ENCODE peak calls at places on chromosomes 11 and 22, in four cellular contexts. One of them, this sample, is unnamed.

GRCh38 chr11:127056338-127056971 is 55.9 kb upstream of the KIRREL3 start:
- DNase-seq in uterus: no peak
- DNase-seq in neural progenitor cell: no peak
- DNase-seq in IMR-90: no peak
- DNase-seq in this sample: peak; percentile 4

GRCh38 chr22:24836282-24836681 is 30.3 kb downstream of the SGSM1 start:
- DNase-seq in IMR-90: no peak
- DNase-seq in neural progenitor cell: no peak
- DNase-seq in uterus: no peak
- DNase-seq in this sample: no peak

GRCh38 chr11:8917157-8917820 is 6.3 kb downstream of the AKIP1 start:
- DNase-seq in IMR-90: peak; percentile 93
- DNase-seq in neural progenitor cell: peak; percentile 79
- DNase-seq in uterus: peak; percentile 34
- DNase-seq in this sample: peak; percentile 41

GRCh38 chr22:49151256-49152131 is 676.2 kb downstream of the BRD1 start:
- DNase-seq in uterus: no peak
- DNase-seq in neural progenitor cell: no peak
- DNase-seq in IMR-90: no peak
- DNase-seq in this sample: no peak

GRCh38 chr22:33909075-33909458 is 11.2 kb downstream of the LARGE1 start:
- DNase-seq in neural progenitor cell: no peak
- DNase-seq in IMR-90: peak; percentile 84
- DNase-seq in uterus: peak; percentile 48
- DNase-seq in this sample: no peak

GRCh38 chr11:60915250-60915914 is 1.4 kb downstream of the TMEM109 start:
- DNase-seq in uterus: no peak
- DNase-seq in neural progenitor cell: peak; percentile 94
- DNase-seq in IMR-90: peak; percentile 50
- DNase-seq in this sample: peak; percentile 78

GRCh38 chr11:36258730-36259360 is 30.4 kb downstream of the COMMD9 start:
- DNase-seq in neural progenitor cell: peak; percentile 84
- DNase-seq in uterus: peak; percentile 50
- DNase-seq in IMR-90: peak; percentile 77
- DNase-seq in this sample: peak; percentile 35

GRCh38 chr11:102007567-102008437 is 39.4 kb upstream of the CFAP300 start:
- DNase-seq in IMR-90: peak; percentile 66
- DNase-seq in uterus: no peak
- DNase-seq in neural progenitor cell: peak; percentile 53
- DNase-seq in this sample: peak; percentile 59

GRCh38 chr11:127493330-127493729 is 492.8 kb upstream of the KIRREL3 start:
- DNase-seq in IMR-90: peak; percentile 19
- DNase-seq in neural progenitor cell: peak; percentile 45
- DNase-seq in uterus: no peak
- DNase-seq in this sample: peak; percentile 4

GRCh38 chr22:26797910-26798309 is 140.5 kb downstream of the MIAT start:
- DNase-seq in uterus: no peak
- DNase-seq in IMR-90: no peak
- DNase-seq in neural progenitor cell: peak; percentile 36
- DNase-seq in this sample: no peak

GRCh38 chr11:2301631-2302272 is at the start of the genes C11orf21 and TSPAN32:
- DNase-seq in neural progenitor cell: no peak
- DNase-seq in IMR-90: peak; percentile 3
- DNase-seq in uterus: no peak
- DNase-seq in this sample: no peak

GRCh38 chr11:28243057-28243456 is 134.9 kb downstream of the METTL15 start:
- DNase-seq in uterus: no peak
- DNase-seq in IMR-90: no peak
- DNase-seq in neural progenitor cell: no peak
- DNase-seq in this sample: no peak

GRCh38 chr11:19781351-19781750 is 68.7 kb downstream of the NAV2 start:
- DNase-seq in IMR-90: no peak
- DNase-seq in neural progenitor cell: peak; percentile 55
- DNase-seq in uterus: no peak
- DNase-seq in this sample: no peak

GRCh38 chr11:133916790-133917440 is 39.9 kb downstream of the IGSF9B start:
- DNase-seq in uterus: no peak
- DNase-seq in IMR-90: no peak
- DNase-seq in neural progenitor cell: no peak
- DNase-seq in this sample: no peak
- H3K27ac ChIP-seq in uterus: no peak overlapping the region
- H3K27ac ChIP-seq in IMR-90: no peak overlapping the region
- H3K27ac ChIP-seq in neural progenitor cell: no peak overlapping the region
- H3K27ac ChIP-seq in this sample: no peak overlapping the region

DNA sequence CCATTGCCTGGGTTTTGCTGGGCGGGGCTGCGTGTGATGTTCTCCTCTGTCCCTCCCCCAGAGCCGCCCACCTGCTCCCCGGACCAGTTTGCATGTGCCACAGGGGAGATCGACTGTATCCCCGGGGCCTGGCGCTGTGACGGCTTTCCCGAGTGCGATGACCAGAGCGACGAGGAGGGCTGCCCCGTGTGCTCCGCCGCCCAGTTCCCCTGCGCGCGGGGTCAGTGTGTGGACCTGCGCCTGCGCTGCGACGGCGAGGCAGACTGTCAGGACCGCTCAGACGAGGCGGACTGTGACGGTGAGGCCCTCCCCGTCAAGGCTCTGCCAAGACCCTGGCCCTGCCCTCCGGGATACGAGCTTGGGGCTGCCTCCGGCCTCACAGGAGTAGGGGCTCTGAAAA is 27.0 kb upstream of the PPP6R3 start:
- DNase-seq in uterus: no peak
- DNase-seq in IMR-90: no peak
- DNase-seq in neural progenitor cell: no peak
- DNase-seq in this sample: no peak
- H3K36me3 ChIP-seq in uterus: no peaks in the 10 kb centered on the region
- H3K36me3 ChIP-seq in IMR-90: peaks cover 48% of the 10 kb centered on the region
- H3K36me3 ChIP-seq in neural progenitor cell: peaks cover 6% of the 10 kb centered on the region
- H3K36me3 ChIP-seq in this sample: peaks cover under 1% of the 10 kb centered on the region

DNA sequence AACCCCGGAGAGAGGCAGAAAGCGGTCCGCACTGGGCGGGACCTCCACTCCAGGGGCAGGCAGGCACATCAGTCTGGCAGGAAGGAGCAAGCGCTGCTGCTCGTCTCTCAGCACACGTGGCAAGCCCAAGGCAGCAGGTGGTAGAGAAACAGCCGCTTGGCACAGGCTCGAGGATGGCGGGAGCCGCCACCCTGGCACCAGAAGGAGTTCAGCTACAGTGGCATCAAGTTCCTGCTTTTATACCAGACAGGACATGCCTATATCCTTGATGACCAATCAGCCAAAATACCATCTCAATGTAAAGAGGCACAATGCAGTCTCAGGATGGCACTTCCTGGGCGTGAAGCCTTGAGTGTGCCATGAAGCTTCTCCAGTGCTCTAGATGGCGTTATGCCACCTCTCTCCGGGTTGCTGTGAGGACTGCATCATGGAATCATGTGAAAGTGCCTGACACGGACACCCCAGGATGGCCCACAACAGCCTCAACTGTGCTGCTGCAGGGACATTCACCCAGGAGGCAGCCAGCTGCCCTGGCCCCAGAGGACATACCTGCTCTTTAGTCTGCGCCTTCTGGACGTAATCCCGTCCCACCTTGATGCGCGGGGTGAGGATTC is 64.8 kb downstream of the APOL1 start:
- DNase-seq in IMR-90: no peak
- DNase-seq in neural progenitor cell: no peak
- DNase-seq in uterus: no peak
- DNase-seq in this sample: peak; percentile 46
- H3K27ac ChIP-seq in IMR-90: no peak overlapping the region
- H3K27ac ChIP-seq in neural progenitor cell: no peak overlapping the region
- H3K27ac ChIP-seq in uterus: peak overlapping the region; percentile 100
- H3K27ac ChIP-seq in this sample: peak overlapping the region; percentile 15

GRCh38 chr11:74863410-74863809 is 85.5 kb downstream of the XRRA1 start:
- DNase-seq in uterus: no peak
- DNase-seq in neural progenitor cell: no peak
- DNase-seq in IMR-90: no peak
- DNase-seq in this sample: no peak

GRCh38 chr11:74871037-74871436 is 77.9 kb downstream of the XRRA1 start:
- DNase-seq in IMR-90: no peak
- DNase-seq in neural progenitor cell: no peak
- DNase-seq in uterus: no peak
- DNase-seq in this sample: no peak

GRCh38 chr11:74860743-74861142 is 88.1 kb downstream of the XRRA1 start:
- DNase-seq in IMR-90: no peak
- DNase-seq in neural progenitor cell: no peak
- DNase-seq in uterus: no peak
- DNase-seq in this sample: no peak

GRCh38 chr11:74870485-74870884 is 78.4 kb downstream of the XRRA1 start:
- DNase-seq in uterus: no peak
- DNase-seq in neural progenitor cell: peak; percentile 56
- DNase-seq in IMR-90: peak; percentile 66
- DNase-seq in this sample: peak; percentile 57

DNA sequence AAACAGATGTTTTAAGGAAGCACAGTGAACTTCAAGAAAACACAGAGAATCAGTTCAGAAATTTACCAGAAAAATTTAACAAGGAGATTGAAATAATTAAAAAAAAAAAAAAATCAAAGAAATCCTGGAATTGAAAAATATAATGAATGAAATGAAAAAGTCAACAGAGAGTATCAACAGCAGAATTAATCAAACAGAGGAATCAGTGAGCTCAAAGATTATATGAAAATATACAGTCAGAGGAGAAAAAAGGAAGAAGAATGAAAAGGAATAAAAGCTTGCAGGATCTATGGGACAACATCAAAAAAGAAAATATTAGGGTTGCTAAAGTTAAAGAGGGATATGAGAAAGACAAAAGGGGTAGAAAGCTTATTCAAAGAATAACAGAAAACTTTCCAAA is 82.3 kb downstream of the XRRA1 start:
- DNase-seq in IMR-90: no peak
- DNase-seq in uterus: no peak
- DNase-seq in neural progenitor cell: no peak
- DNase-seq in this sample: no peak
- H3K36me3 ChIP-seq in IMR-90: peaks cover 26% of the 10 kb centered on the region
- H3K36me3 ChIP-seq in uterus: no peaks in the 10 kb centered on the region
- H3K36me3 ChIP-seq in neural progenitor cell: no peaks in the 10 kb centered on the region
- H3K36me3 ChIP-seq in this sample: peaks cover 4% of the 10 kb centered on the region

DNA sequence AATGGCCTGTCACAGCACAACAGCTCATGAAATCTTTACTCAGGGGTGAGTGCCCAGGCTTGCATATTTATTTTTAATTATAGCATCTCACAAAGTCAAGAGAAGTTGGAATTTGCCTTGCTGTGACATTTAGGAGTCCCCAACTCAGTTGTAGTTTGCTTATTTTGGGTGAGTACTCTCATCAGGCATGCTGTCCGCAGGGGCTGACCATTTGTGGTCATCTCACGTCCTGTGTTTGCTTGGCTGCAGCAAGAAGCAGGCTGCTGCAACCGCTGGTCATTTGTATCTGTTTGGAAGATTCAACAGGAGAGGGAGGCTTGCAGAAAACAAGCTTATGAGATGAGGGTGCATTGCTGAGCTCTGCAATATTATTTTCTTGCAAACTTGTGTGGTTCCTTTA is 181.4 kb upstream of the POU2AF2 start:
- DNase-seq in neural progenitor cell: no peak
- DNase-seq in uterus: no peak
- DNase-seq in IMR-90: peak; percentile 92
- DNase-seq in this sample: no peak
- H3K27ac ChIP-seq in neural progenitor cell: no peak overlapping the region
- H3K27ac ChIP-seq in uterus: no peak overlapping the region
- H3K27ac ChIP-seq in IMR-90: peak overlapping the region; percentile 78
- H3K27ac ChIP-seq in this sample: no peak overlapping the region

DNA sequence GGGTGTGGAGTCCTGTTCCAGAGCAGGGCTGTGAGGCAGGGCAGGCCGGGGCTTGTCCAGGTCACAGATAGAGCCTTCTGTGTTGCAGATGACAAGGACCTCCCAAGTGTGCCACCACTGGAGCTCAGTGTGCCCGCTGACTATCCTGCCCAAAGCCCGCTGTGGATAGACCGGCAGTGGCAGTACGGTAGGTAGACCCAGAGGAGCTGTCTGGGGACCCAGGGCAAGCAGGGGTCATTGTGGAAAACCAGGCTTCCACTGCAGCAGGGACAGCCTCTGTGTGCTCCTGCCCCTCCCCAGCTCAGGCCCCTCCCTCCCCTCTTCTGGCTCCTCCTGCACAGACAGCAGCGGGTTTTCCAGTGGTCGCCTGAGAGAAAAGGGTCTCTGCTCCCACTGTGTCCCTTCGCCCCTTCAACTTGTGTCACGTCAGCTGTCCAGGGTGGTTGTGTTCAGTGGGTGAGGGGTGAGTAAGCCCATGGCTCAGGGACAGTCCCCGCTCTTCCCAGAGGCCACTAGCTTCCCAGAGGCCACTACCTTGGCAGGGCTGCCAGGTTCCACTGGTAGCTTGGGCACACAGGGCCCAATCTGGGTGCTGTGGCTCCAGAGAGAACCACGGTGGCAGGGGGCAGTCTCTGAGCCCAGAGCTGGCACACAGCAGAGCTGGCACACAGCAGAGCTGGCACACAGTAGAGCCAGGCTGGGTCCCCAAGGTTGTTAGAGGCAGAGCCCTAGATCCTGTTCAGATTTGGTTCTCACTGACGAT is 78.4 kb downstream of the MED15 start:
- DNase-seq in IMR-90: no peak
- DNase-seq in uterus: no peak
- DNase-seq in neural progenitor cell: no peak
- DNase-seq in this sample: no peak
- H3K36me3 ChIP-seq in IMR-90: peaks cover 72% of the 10 kb centered on the region
- H3K36me3 ChIP-seq in uterus: no peaks in the 10 kb centered on the region
- H3K36me3 ChIP-seq in neural progenitor cell: no peaks in the 10 kb centered on the region
- H3K36me3 ChIP-seq in this sample: peaks cover 18% of the 10 kb centered on the region

GRCh38 chr11:14518820-14519219 is 1.4 kb downstream of the PSMA1 start:
- DNase-seq in IMR-90: no peak
- DNase-seq in uterus: no peak
- DNase-seq in neural progenitor cell: no peak
- DNase-seq in this sample: no peak
- H3K27ac ChIP-seq in IMR-90: no peak overlapping the region
- H3K27ac ChIP-seq in uterus: peak overlapping the region; percentile 83
- H3K27ac ChIP-seq in neural progenitor cell: no peak overlapping the region
- H3K27ac ChIP-seq in this sample: peak overlapping the region; percentile 97

DNA sequence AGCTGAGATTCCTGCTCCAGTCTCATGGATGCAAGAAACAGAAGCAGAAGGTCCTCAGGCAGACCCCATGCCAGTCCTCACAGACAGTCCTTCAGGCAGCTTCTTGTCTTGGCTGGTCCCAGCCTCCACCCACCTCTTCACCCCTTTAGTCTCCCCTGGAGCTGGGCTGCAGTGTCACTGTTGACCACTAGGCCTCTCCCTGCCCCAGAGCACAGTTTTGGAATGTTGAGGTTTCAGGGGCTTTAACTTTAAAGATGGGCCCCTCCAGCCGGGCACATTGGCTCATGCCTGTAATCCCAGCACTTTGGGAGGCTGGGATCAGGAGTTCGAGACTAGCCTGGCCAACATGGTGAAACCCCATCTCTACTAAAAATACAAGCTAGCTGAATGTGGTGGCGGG is 39.5 kb upstream of the GCAT start:
- DNase-seq in uterus: no peak
- DNase-seq in neural progenitor cell: no peak
- DNase-seq in IMR-90: no peak
- DNase-seq in this sample: no peak
- H3K36me3 ChIP-seq in uterus: no peaks in the 10 kb centered on the region
- H3K36me3 ChIP-seq in neural progenitor cell: no peaks in the 10 kb centered on the region
- H3K36me3 ChIP-seq in IMR-90: peaks cover 69% of the 10 kb centered on the region
- H3K36me3 ChIP-seq in this sample: peaks cover 20% of the 10 kb centered on the region

This sample was measured in mammary epithelial cell.